ENCODE peak calls at places on chromosomes 16 and 17, in six cellular contexts. X is OCI-LY7, Q is mucosa of descending colon, G is body of pancreas, F is Panc1, V is heart right ventricle. S is an unnamed sample. For H3K36me3 and H3K4me1, the result is how much of the 10 kb centered on the place peaks cover.

GRCh38 chr17:17346428-17347233 is 43.5 kb downstream of the NT5M start:
- DNase-seq in X (no peak), Q (no peak), G (no peak), F (no peak), V (no peak), S (no peak)

GRCh38 chr17:36683387-36683786 is 82.0 kb downstream of the MRM1 start:
- DNase-seq in X (no peak), Q (no peak), G (no peak), F (no peak), V (no peak), S (no peak)

GRCh38 chr17:72702136-72702735 is 390.3 kb downstream of the SLC39A11 start:
- DNase-seq in X (no peak), Q (no peak), G (no peak), F (no peak), V (no peak), S (no peak)

GRCh38 chr17:79545251-79546005 is 65.4 kb downstream of the RBFOX3 start:
- DNase-seq in X (no peak), Q (no peak), G (no peak), F (no peak), V (no peak), S (no peak)

GRCh38 chr17:6894206-6894528 is 62.6 kb upstream of the TEKT1 start:
- DNase-seq in X (peak), Q (no peak), G (no peak), F (no peak), V (no peak), S (no peak)

GRCh38 chr17:43579570-43580140 is 33.5 kb upstream of the ETV4 start:
- DNase-seq in X (no peak), Q (no peak), G (no peak), F (no peak), V (no peak), S (no peak)

GRCh38 chr16:84673561-84673960 is 25.2 kb downstream of the KLHL36 start:
- DNase-seq in X (peak), Q (no peak), G (no peak), F (no peak), V (no peak), S (no peak)

GRCh38 chr16:89602273-89602951 is 11.0 kb upstream of the DPEP1 start:
- DNase-seq in X (peak), Q (no peak), G (no peak), F (no peak), V (peak), S (peak)

GRCh38 chr17:82821554-82821953 is 18.3 kb downstream of the ZNF750 start:
- DNase-seq in X (no peak), Q (no peak), G (no peak), F (no peak), V (no peak), S (no peak)

GRCh38 chr17:64174686-64175456 is 44.9 kb upstream of the ERN1 start:
- DNase-seq in X (no peak), Q (no peak), G (peak), F (no peak), V (no peak), S (no peak)

GRCh38 chr16:76910931-76911330 is 280.1 kb upstream of the MON1B start:
- DNase-seq in X (no peak), Q (no peak), G (no peak), F (peak), V (no peak), S (no peak)

GRCh38 chr17:4176803-4177472 is 33.9 kb downstream of the CYB5D2 start:
- DNase-seq in X (no peak), Q (no peak), G (no peak), F (no peak), V (no peak), S (no peak)

GRCh38 chr16:81238296-81239011 is at the start of gene BCO1:
- DNase-seq in X (no peak), Q (peak), G (peak), F (no peak), V (no peak), S (no peak)

GRCh38 chr17:65586899-65587298 is 25.5 kb upstream of the AXIN2 start:
- DNase-seq in X (no peak), Q (no peak), G (no peak), F (no peak), V (no peak), S (no peak)

GRCh38 chr17:78412403-78412802 is 34.0 kb downstream of the PGS1 start:
- DNase-seq in X (no peak), Q (no peak), G (no peak), F (no peak), V (no peak), S (no peak)

GRCh38 chr17:46982577-46982976 is 3.5 kb upstream of the RPRML start:
- DNase-seq in X (no peak), Q (no peak), G (no peak), F (no peak), V (no peak), S (no peak)

GRCh38 chr16:87728026-87728425 is 37.8 kb downstream of the KLHDC4 start:
- DNase-seq in X (no peak), Q (no peak), G (no peak), F (no peak), V (no peak), S (no peak)

GRCh38 chr16:19583665-19584300 is 28.3 kb downstream of the VPS35L start:
- DNase-seq in X (peak), Q (no peak), G (peak), F (no peak), V (peak), S (no peak)

GRCh38 chr16:1810536-1810935 is 16.1 kb downstream of the HAGH start:
- DNase-seq in X (no peak), Q (no peak), G (no peak), F (no peak), V (no peak), S (no peak)

GRCh38 chr16:1815461-1815860 is 11.2 kb downstream of the HAGH start:
- DNase-seq in X (no peak), Q (no peak), G (no peak), F (no peak), V (no peak), S (no peak)

GRCh38 chr16:1809281-1809801 is 15.8 kb upstream of the IGFALS start:
- DNase-seq in X (no peak), Q (peak), G (no peak), F (no peak), V (no peak), S (no peak)

GRCh38 chr16:1810106-1810505 is 16.5 kb downstream of the HAGH start:
- DNase-seq in X (no peak), Q (no peak), G (no peak), F (no peak), V (no peak), S (no peak)

DNA sequence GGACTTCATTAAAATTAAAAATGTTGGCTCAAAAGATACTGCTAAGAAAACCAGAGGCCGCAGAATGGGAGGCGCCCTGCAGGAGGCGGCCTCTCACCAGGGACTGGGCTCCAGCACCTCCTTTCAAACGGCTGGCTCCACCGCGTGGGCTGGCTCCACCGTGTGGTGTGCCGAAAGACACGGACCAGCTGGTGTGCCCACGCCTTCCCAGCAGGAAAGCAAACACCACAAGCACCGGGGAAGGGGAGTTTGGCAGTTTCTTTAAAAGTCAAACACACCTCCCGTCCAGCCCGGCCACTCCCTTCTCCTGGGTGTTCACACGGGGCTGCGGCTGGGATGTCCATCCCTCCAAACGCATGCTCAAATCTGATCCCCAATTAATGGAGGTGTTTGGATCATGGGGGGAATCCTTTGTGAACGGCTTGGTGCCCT is 13.9 kb downstream of the HAGH start:
- DNase-seq in X (peak), Q (peak), G (peak), F (no peak), V (peak), S (no peak)
- H3K36me3 ChIP-seq in X (under half), Q (under half), G (under half), F (under half), V (under half), S (half or more)

GRCh38 chr16:86073103-86073625 is 174.2 kb downstream of the IRF8 start:
- DNase-seq in X (no peak), Q (no peak), G (no peak), F (no peak), V (no peak), S (no peak)
- H3K4me1 ChIP-seq in X (under half), Q (under half), G (under half), F (under half), V (under half), S (under half)

GRCh38 chr16:8925455-8925854 is 38.3 kb downstream of the USP7 start:
- DNase-seq in X (no peak), Q (no peak), G (no peak), F (no peak), V (no peak), S (no peak)

GRCh38 chr16:8921626-8921984 is 39.5 kb downstream of the LITAFD start:
- DNase-seq in X (no peak), Q (no peak), G (no peak), F (no peak), V (no peak), S (no peak)

GRCh38 chr16:8926827-8927226 is 36.9 kb downstream of the USP7 start:
- DNase-seq in X (no peak), Q (peak), G (no peak), F (no peak), V (no peak), S (no peak)

GRCh38 chr16:8923199-8923598 is 40.5 kb downstream of the USP7 start:
- DNase-seq in X (no peak), Q (no peak), G (no peak), F (no peak), V (no peak), S (no peak)

DNA sequence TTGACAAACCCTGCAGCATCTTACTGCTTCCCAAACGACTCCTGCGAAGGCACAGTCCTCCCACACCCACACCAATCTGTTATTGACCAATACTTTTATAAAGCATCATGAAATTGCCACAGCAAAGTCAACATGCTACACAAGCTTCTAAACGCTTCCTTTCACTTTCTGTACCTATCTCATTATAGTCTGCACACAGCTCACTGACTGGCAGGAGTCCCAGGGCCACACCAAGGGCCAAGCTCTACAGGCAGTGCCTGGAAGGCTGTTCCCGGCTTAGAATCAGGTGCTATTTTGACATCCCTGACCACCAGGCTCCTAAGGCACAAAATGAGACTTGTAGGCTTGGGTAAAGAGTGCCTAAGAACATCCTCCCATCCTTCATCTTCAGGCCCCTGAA is 39.5 kb downstream of the USP7 start:
- DNase-seq in X (no peak), Q (peak), G (peak), F (no peak), V (peak), S (no peak)
- H3K36me3 ChIP-seq in X (half or more), Q (under half), G (under half), F (under half), V (under half), S (half or more)

GRCh38 chr17:56593741-56594527 is 435 bp downstream of the NOG start:
- DNase-seq in X (peak), Q (peak), G (peak), F (no peak), V (peak), S (no peak)

GRCh38 chr17:56596741-56597494 is 3.4 kb downstream of the NOG start:
- DNase-seq in X (no peak), Q (no peak), G (no peak), F (no peak), V (no peak), S (no peak)

GRCh38 chr17:56593073-56593740 is at the start of gene NOG:
- DNase-seq in X (no peak), Q (peak), G (peak), F (no peak), V (peak), S (no peak)

GRCh38 chr17:56595831-56596740 is 2.6 kb downstream of the NOG start:
- DNase-seq in X (no peak), Q (no peak), G (no peak), F (no peak), V (no peak), S (no peak)

DNA sequence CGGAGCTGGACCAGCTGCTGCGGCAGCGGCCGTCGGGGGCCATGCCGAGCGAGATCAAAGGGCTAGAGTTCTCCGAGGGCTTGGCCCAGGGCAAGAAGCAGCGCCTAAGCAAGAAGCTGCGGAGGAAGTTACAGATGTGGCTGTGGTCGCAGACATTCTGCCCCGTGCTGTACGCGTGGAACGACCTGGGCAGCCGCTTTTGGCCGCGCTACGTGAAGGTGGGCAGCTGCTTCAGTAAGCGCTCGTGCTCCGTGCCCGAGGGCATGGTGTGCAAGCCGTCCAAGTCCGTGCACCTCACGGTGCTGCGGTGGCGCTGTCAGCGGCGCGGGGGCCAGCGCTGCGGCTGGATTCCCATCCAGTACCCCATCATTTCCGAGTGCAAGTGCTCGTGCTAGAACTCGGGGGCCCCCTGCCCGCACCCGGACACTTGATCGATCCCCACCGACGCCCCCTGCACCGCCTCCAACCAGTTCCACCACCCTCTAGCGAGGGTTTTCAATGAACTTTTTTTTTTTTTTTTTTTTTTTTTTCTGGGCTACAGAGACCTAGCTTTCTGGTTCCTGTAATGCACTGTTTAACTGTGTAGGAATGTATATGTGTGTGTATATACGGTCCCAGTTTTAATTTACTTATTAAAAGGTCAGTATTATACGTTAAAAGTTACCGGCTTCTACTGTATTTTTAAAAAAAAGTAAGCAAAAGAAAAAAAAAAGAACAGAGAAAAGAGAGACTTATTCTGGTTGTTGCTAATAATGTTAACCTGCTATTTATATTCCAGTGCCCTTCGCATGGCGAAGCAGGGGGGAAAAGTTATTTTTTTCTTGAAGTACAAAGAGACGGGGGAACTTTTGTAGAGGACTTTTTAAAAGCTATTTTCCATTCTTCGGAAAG is 1.3 kb downstream of the NOG start:
- DNase-seq in X (no peak), Q (no peak), G (peak), F (no peak), V (no peak), S (no peak)
- H3K4me1 ChIP-seq in X (under half), Q (under half), G (under half), F (under half), V (under half), S (under half)

DNA sequence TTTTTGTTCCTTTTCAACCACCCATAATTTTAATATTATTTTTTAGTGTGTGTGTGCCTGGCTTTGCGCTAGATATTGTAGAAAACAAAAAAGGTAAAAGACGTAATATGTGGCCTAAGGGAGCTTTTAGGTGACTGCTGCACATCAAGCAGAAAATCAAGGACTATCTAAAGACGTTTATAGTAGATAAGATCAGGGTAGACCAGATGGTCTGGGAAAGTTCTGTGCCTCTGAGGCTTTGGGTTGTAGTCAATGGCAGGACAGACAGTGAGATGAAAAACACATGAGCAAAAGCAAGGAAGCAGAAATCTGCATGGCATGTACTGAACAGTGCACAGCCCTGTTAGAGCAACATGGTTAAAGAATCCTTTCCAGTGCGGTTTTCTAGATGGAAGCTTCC is 26.8 kb upstream of the ARHGAP23 start:
- DNase-seq in X (no peak), Q (no peak), G (no peak), F (no peak), V (no peak), S (no peak)
- H3K36me3 ChIP-seq in X (under half), Q (under half), G (under half), F (under half), V (under half), S (under half)

DNA sequence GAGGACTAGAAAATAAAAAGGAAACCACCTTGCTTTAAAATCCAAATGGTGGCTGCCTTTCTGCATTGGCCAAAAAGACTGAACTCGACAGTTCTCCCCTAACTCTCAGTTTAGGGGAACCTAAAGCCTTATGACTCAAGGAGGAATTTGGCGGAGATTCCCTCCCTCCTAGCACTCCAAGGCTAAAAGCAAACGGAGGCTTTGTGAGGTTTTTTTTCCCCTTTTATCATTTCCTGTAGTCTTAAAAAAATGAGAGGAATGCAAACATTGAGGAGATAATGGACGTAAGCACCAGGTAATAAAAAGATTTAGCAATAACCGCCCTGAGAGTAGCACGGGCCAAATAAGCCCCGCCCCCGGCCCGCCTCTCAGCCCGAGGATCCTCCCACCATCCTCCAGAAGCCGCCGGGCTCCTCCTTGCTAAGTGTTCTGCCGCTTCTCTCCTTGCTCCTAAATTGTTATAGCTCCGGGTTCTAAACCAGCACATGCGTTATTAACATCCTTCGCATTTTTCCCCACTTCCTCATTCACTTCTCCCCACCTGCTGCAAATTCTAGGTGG is 5.8 kb upstream of the KIFC3 start:
- DNase-seq in X (peak), Q (peak), G (peak), F (peak), V (peak), S (peak)
- H3K4me1 ChIP-seq in X (under half), Q (under half), G (half or more), F (half or more), V (under half), S (under half)

GRCh38 chr17:8021565-8022357 is 17.1 kb upstream of the ALOX15B start:
- DNase-seq in X (no peak), Q (no peak), G (no peak), F (no peak), V (no peak), S (no peak)
- H3K36me3 ChIP-seq in X (under half), Q (under half), G (under half), F (under half), V (under half), S (under half)

DNA sequence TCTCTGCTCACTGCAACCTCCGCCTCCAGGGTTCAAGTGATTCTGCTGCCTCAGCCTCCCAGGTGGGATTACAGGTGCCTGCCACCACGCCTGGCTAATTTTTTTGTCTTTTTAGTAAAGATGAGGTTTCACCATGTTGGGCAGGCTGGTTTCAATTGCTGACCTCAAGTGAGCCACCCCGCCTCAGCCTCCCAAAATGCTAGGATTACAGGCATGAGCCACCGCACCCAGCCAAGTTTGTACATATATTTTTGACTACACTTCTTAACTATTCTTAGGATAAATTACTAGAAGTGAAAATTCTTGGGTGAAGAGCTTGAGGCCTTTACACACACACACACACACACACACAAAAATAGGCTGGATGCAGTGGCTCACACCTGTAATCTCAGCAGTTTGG is 1.4 kb upstream of the ITGAM start:
- DNase-seq in X (no peak), Q (no peak), G (no peak), F (no peak), V (no peak), S (no peak)
- H3K4me1 ChIP-seq in X (under half), Q (under half), G (under half), F (under half), V (under half), S (under half)

S was measured in effector memory CD4-positive, alpha-beta T cell.